ENCODE peak calls at places on chromosomes 16 and 17, in seven cellular contexts. D is Ammon's horn; N is neuronal stem cell; H is naive thymus-derived CD4-positive, alpha-beta T cell; E is iPS DF 6.9; S is T follicular helper cell; G is activated CD4-positive, CD25-positive, alpha-beta regulatory T cell treated with anti-CD3 and anti-CD28 coated beads, Interleukin-2, amount 50 U/mL, for 72 hours. W is an unnamed sample.

GRCh38 chr16:58426960-58427359 is 34.7 kb downstream of the GINS3 start:
- DNase-seq in H (no peak), S (no peak), D (peak), G (no peak), E (no peak), N (no peak), W (no peak)

GRCh38 chr16:14613991-14614390 is 16.1 kb downstream of the PARN start:
- DNase-seq in D (no peak), G (no peak), N (no peak), H (no peak), E (no peak), S (no peak), W (no peak)

GRCh38 chr17:17506893-17507464 is 10.8 kb upstream of the RASD1 start:
- DNase-seq in E (no peak), N (no peak), S (no peak), D (peak), H (no peak), G (no peak), W (no peak)

GRCh38 chr17:42165751-42166150 is 11.0 kb upstream of the RAB5C start:
- DNase-seq in D (no peak), N (no peak), H (no peak), S (no peak), E (no peak), G (no peak), W (no peak)

GRCh38 chr16:84475643-84476240 is 28.7 kb downstream of the MEAK7 start:
- DNase-seq in G (no peak), S (no peak), D (no peak), N (no peak), H (peak), E (no peak), W (peak)

GRCh38 chr17:4769628-4770027 is 2.1 kb upstream of the TM4SF5 start:
- DNase-seq in N (no peak), D (no peak), H (no peak), E (no peak), G (no peak), S (no peak), W (no peak)

GRCh38 chr17:7147772-7148171 is 31.4 kb downstream of the ASGR1 start:
- DNase-seq in D (no peak), N (no peak), G (no peak), H (no peak), S (no peak), E (no peak), W (no peak)

GRCh38 chr17:76004750-76005262 is 4.2 kb downstream of the CDK3 start:
- DNase-seq in S (no peak), N (no peak), G (no peak), H (no peak), E (no peak), D (no peak), W (no peak)

GRCh38 chr16:69311533-69312388 is 611 bp downstream of the VPS4A start:
- DNase-seq in N (peak), D (no peak), G (no peak), H (no peak), S (peak), E (no peak), W (no peak)

GRCh38 chr17:56902350-56902749 is 11.5 kb downstream of the TRIM25 start:
- DNase-seq in E (no peak), D (no peak), G (no peak), S (no peak), N (no peak), H (no peak), W (no peak)

GRCh38 chr17:80832266-80832676 is 159.4 kb upstream of the CHMP6 start:
- DNase-seq in G (no peak), S (no peak), E (peak), H (no peak), D (peak), N (no peak), W (no peak)

GRCh38 chr17:46741122-46741725 is 77.3 kb downstream of the WNT3 start:
- DNase-seq in H (no peak), E (no peak), G (no peak), S (no peak), N (no peak), D (no peak), W (no peak)